ENCODE peak calls at places on chromosome 22, in nine cellular contexts. P, D, V, N, U, M, Y, Z and F are unnamed samples.

GRCh38 chr22:45977551-45978274 is 751 bp upstream of the WNT7B start:
- DNase-seq in U (no peak), P (no peak), N (no peak), Z (no peak), D (peak; percentile 23), M (peak; percentile 49), V (no peak), Y (peak; percentile 4), F (no peak)

GRCh38 chr22:18065256-18065655 is 12.5 kb upstream of the PEX26 start:
- DNase-seq in U (no peak), Y (no peak), N (no peak), V (no peak), Z (no peak), M (no peak), P (no peak), D (no peak), F (peak; percentile 77)

GRCh38 chr22:36330655-36331305 is 57.0 kb downstream of the MYH9 start:
- DNase-seq in V (peak; percentile 74), Z (no peak), D (peak; percentile 87), N (peak; percentile 69), M (no peak), Y (no peak), U (no peak), P (no peak), F (peak; percentile 84)

GRCh38 chr22:25362215-25362882 is 142.9 kb downstream of the CRYBB2 start:
- DNase-seq in M (peak; percentile 45), N (peak; percentile 52), U (peak; percentile 42), V (peak; percentile 81), Z (peak; percentile 71), P (peak; percentile 72), Y (peak; percentile 70), D (peak; percentile 46), F (peak; percentile 86)

GRCh38 chr22:29689872-29690213 is 30.0 kb upstream of the CABP7 start:
- DNase-seq in Z (peak; percentile 75), V (peak; percentile 72), Y (peak; percentile 35), U (peak; percentile 8), P (peak; percentile 32), N (peak; percentile 53), M (peak; percentile 46), D (peak; percentile 59), F (peak; percentile 86)

GRCh38 chr22:25942989-25943411 is 201.0 kb downstream of the MYO18B start:
- DNase-seq in M (peak; percentile 84), Z (no peak), Y (no peak), U (no peak), N (no peak), V (peak; percentile 69), P (no peak), D (no peak), F (no peak)

GRCh38 chr22:42863349-42863911 is 6.4 kb upstream of the ARFGAP3 start:
- DNase-seq in U (no peak), V (no peak), Z (no peak), P (no peak), D (peak; percentile 65), M (no peak), Y (peak; percentile 68), N (no peak), F (no peak)

GRCh38 chr22:24155597-24156145 is 25.6 kb upstream of the SUSD2 start:
- DNase-seq in U (peak; percentile 18), Y (peak; percentile 37), Z (peak; percentile 84), P (peak; percentile 19), N (peak; percentile 86), M (peak; percentile 36), D (peak; percentile 65), V (peak; percentile 91), F (peak; percentile 94)

GRCh38 chr22:23763579-23764331 is 965 bp downstream of the C22orf15 start:
- DNase-seq in U (peak; percentile 31), D (no peak), Y (peak; percentile 57), N (no peak), V (peak; percentile 72), P (no peak), M (no peak), Z (no peak), F (peak; percentile 92)

GRCh38 chr22:21735198-21736083 is at the start of gene YPEL1:
- DNase-seq in N (peak; percentile 96), P (peak; percentile 93), D (peak; percentile 98), U (peak; percentile 95), Y (peak; percentile 95), V (peak; percentile 98), M (peak; percentile 92), Z (peak; percentile 98), F (peak; percentile 99)

GRCh38 chr22:37379716-37380115 is 47.6 kb downstream of the ELFN2 start:
- DNase-seq in Y (no peak), N (no peak), M (no peak), U (no peak), V (no peak), D (no peak), P (no peak), Z (no peak), F (no peak)

GRCh38 chr22:19965771-19966709 is 24.4 kb upstream of the TXNRD2 start:
- DNase-seq in P (no peak), U (no peak), D (no peak), Z (no peak), M (peak; percentile 70), V (no peak), N (no peak), Y (no peak), F (no peak)

GRCh38 chr22:37806409-37807338 is 1.1 kb upstream of the GCAT start:
- DNase-seq in M (no peak), Z (peak; percentile 38), D (no peak), P (no peak), V (no peak), N (no peak), Y (no peak), U (no peak), F (no peak)

GRCh38 chr22:45328822-45329535 is 19.2 kb downstream of the FAM118A start:
- DNase-seq in Y (no peak), D (no peak), M (peak; percentile 27), N (no peak), P (no peak), U (no peak), V (peak; percentile 48), Z (no peak), F (no peak)

GRCh38 chr22:28027453-28028448 is 108.7 kb upstream of the PITPNB start:
- DNase-seq in Z (no peak), D (no peak), M (no peak), V (no peak), P (no peak), Y (no peak), U (no peak), N (no peak), F (peak; percentile 62)

GRCh38 chr22:29479417-29480261 is at the start of gene NEFH:
- DNase-seq in P (no peak), U (no peak), N (no peak), Z (no peak), M (no peak), V (no peak), D (no peak), Y (no peak), F (no peak)

GRCh38 chr22:29596408-29596807 is 7.0 kb upstream of the NF2 start:
- DNase-seq in U (no peak), N (no peak), D (no peak), Y (no peak), Z (no peak), M (no peak), P (no peak), V (no peak), F (no peak)

GRCh38 chr22:48576333-48577013 is 1251.2 kb downstream of the BRD1 start:
- DNase-seq in P (no peak), D (no peak), Z (no peak), N (no peak), Y (no peak), U (no peak), V (no peak), M (peak; percentile 10), F (no peak)

GRCh38 chr22:28181332-28181731 is 262.3 kb upstream of the PITPNB start:
- DNase-seq in U (no peak), Y (no peak), V (no peak), N (no peak), M (peak; percentile 43), P (no peak), D (peak; percentile 14), Z (no peak), F (no peak)

GRCh38 chr22:40196628-40197027 is 18.9 kb downstream of the TNRC6B start:
- DNase-seq in M (no peak), V (no peak), Y (peak; percentile 59), D (peak; percentile 87), U (no peak), Z (no peak), N (no peak), P (no peak), F (no peak)

GRCh38 chr22:32281092-32281491 is 25.9 kb upstream of the SLC5A4 start:
- DNase-seq in P (no peak), D (peak; percentile 21), Z (no peak), Y (no peak), N (no peak), M (no peak), V (no peak), U (no peak), F (no peak)

GRCh38 chr22:26259510-26259909 is 90.2 kb downstream of the SEZ6L start:
- DNase-seq in D (peak; percentile 33), M (no peak), V (no peak), U (no peak), N (no peak), P (no peak), Z (no peak), Y (no peak), F (no peak)